ENCODE peak calls at places on chromosomes 13 and 19, in eight cellular contexts. One of them, this sample, is unnamed.

GRCh38 chr13:22063416-22064124 is 392.7 kb downstream of the FGF9 start:
- DNase-seq in neural progenitor cell: no peak
- DNase-seq in CD4-positive, alpha-beta T cell: no peak
- DNase-seq in uterus: no peak
- DNase-seq in A549: no peak
- DNase-seq in CD4-positive, alpha-beta memory T cell: no peak
- DNase-seq in K562: no peak
- DNase-seq in esophagus squamous epithelium: no peak
- DNase-seq in this sample: no peak

GRCh38 chr19:46503848-46504453 is 8.3 kb upstream of the PNMA8B start:
- DNase-seq in K562: no peak
- DNase-seq in CD4-positive, alpha-beta memory T cell: no peak
- DNase-seq in esophagus squamous epithelium: no peak
- DNase-seq in neural progenitor cell: peak; percentile 1
- DNase-seq in A549: no peak
- DNase-seq in uterus: no peak
- DNase-seq in CD4-positive, alpha-beta T cell: no peak
- DNase-seq in this sample: no peak

GRCh38 chr19:17001603-17002183 is 24.9 kb downstream of the CPAMD8 start:
- DNase-seq in neural progenitor cell: no peak
- DNase-seq in uterus: no peak
- DNase-seq in K562: peak; percentile 46
- DNase-seq in CD4-positive, alpha-beta T cell: peak; percentile 72
- DNase-seq in CD4-positive, alpha-beta memory T cell: peak; percentile 93
- DNase-seq in esophagus squamous epithelium: no peak
- DNase-seq in A549: no peak
- DNase-seq in this sample: no peak

GRCh38 chr13:38863536-38863935 is 127.1 kb downstream of the STOML3 start:
- DNase-seq in esophagus squamous epithelium: no peak
- DNase-seq in CD4-positive, alpha-beta T cell: no peak
- DNase-seq in K562: no peak
- DNase-seq in CD4-positive, alpha-beta memory T cell: no peak
- DNase-seq in neural progenitor cell: no peak
- DNase-seq in A549: no peak
- DNase-seq in uterus: no peak
- DNase-seq in this sample: no peak

GRCh38 chr13:90918551-90918950 is 428.9 kb upstream of the MIR17HG start:
- DNase-seq in esophagus squamous epithelium: no peak
- DNase-seq in CD4-positive, alpha-beta T cell: no peak
- DNase-seq in CD4-positive, alpha-beta memory T cell: no peak
- DNase-seq in A549: no peak
- DNase-seq in neural progenitor cell: no peak
- DNase-seq in K562: no peak
- DNase-seq in uterus: no peak
- DNase-seq in this sample: no peak

GRCh38 chr19:56748443-56748842 is 76.9 kb upstream of the ZNF835 start:
- DNase-seq in uterus: no peak
- DNase-seq in esophagus squamous epithelium: no peak
- DNase-seq in CD4-positive, alpha-beta T cell: no peak
- DNase-seq in K562: no peak
- DNase-seq in neural progenitor cell: no peak
- DNase-seq in A549: no peak
- DNase-seq in CD4-positive, alpha-beta memory T cell: no peak
- DNase-seq in this sample: no peak

GRCh38 chr19:12656899-12657571 is 9.5 kb downstream of the MAN2B1 start:
- DNase-seq in CD4-positive, alpha-beta T cell: no peak
- DNase-seq in CD4-positive, alpha-beta memory T cell: no peak
- DNase-seq in A549: no peak
- DNase-seq in neural progenitor cell: no peak
- DNase-seq in esophagus squamous epithelium: no peak
- DNase-seq in uterus: no peak
- DNase-seq in K562: peak; percentile 85
- DNase-seq in this sample: no peak

GRCh38 chr13:27012482-27013197 is 159.0 kb downstream of the USP12 start:
- DNase-seq in CD4-positive, alpha-beta T cell: no peak
- DNase-seq in A549: no peak
- DNase-seq in uterus: no peak
- DNase-seq in CD4-positive, alpha-beta memory T cell: no peak
- DNase-seq in neural progenitor cell: no peak
- DNase-seq in K562: no peak
- DNase-seq in esophagus squamous epithelium: no peak
- DNase-seq in this sample: peak; percentile 33

GRCh38 chr19:43315851-43316250 is 37.6 kb upstream of the CD177 start:
- DNase-seq in uterus: no peak
- DNase-seq in K562: peak; percentile 13
- DNase-seq in CD4-positive, alpha-beta T cell: no peak
- DNase-seq in esophagus squamous epithelium: no peak
- DNase-seq in CD4-positive, alpha-beta memory T cell: no peak
- DNase-seq in A549: no peak
- DNase-seq in neural progenitor cell: peak; percentile 15
- DNase-seq in this sample: no peak

GRCh38 chr19:784541-784940 is 12.7 kb upstream of the PTBP1 start:
- DNase-seq in uterus: no peak
- DNase-seq in CD4-positive, alpha-beta memory T cell: no peak
- DNase-seq in neural progenitor cell: no peak
- DNase-seq in CD4-positive, alpha-beta T cell: no peak
- DNase-seq in K562: no peak
- DNase-seq in esophagus squamous epithelium: no peak
- DNase-seq in A549: peak; percentile 0
- DNase-seq in this sample: no peak

GRCh38 chr13:32427852-32428580 is at the start of gene N4BP2L1:
- DNase-seq in K562: no peak
- DNase-seq in uterus: peak; percentile 75
- DNase-seq in CD4-positive, alpha-beta memory T cell: peak; percentile 82
- DNase-seq in neural progenitor cell: peak; percentile 25
- DNase-seq in CD4-positive, alpha-beta T cell: peak; percentile 65
- DNase-seq in A549: peak; percentile 13
- DNase-seq in esophagus squamous epithelium: peak; percentile 45
- DNase-seq in this sample: no peak

GRCh38 chr13:112637017-112637801 is 49.3 kb upstream of the TUBGCP3 start:
- DNase-seq in neural progenitor cell: no peak
- DNase-seq in CD4-positive, alpha-beta memory T cell: no peak
- DNase-seq in CD4-positive, alpha-beta T cell: no peak
- DNase-seq in uterus: no peak
- DNase-seq in A549: no peak
- DNase-seq in esophagus squamous epithelium: no peak
- DNase-seq in K562: no peak
- DNase-seq in this sample: no peak

GRCh38 chr19:30095171-30095570 is 153.1 kb downstream of the URI1 start:
- DNase-seq in uterus: no peak
- DNase-seq in esophagus squamous epithelium: no peak
- DNase-seq in CD4-positive, alpha-beta T cell: no peak
- DNase-seq in A549: no peak
- DNase-seq in K562: no peak
- DNase-seq in CD4-positive, alpha-beta memory T cell: no peak
- DNase-seq in neural progenitor cell: no peak
- DNase-seq in this sample: no peak

GRCh38 chr19:55653651-55654322 is 1.0 kb upstream of the U2AF2 start:
- DNase-seq in esophagus squamous epithelium: peak; percentile 89
- DNase-seq in A549: peak; percentile 98
- DNase-seq in K562: peak; percentile 79
- DNase-seq in CD4-positive, alpha-beta T cell: peak; percentile 100
- DNase-seq in uterus: peak; percentile 99
- DNase-seq in neural progenitor cell: peak; percentile 99
- DNase-seq in CD4-positive, alpha-beta memory T cell: peak; percentile 99
- DNase-seq in this sample: peak; percentile 89

GRCh38 chr19:55654323-55654832 is 457 bp upstream of the U2AF2 start:
- DNase-seq in neural progenitor cell: peak; percentile 100
- DNase-seq in A549: peak; percentile 90
- DNase-seq in CD4-positive, alpha-beta memory T cell: peak; percentile 100
- DNase-seq in uterus: peak; percentile 100
- DNase-seq in CD4-positive, alpha-beta T cell: peak; percentile 99
- DNase-seq in esophagus squamous epithelium: peak; percentile 96
- DNase-seq in K562: peak; percentile 71
- DNase-seq in this sample: peak; percentile 95

GRCh38 chr19:55651236-55651635 is 3.2 kb downstream of the CCDC106 start:
- DNase-seq in esophagus squamous epithelium: no peak
- DNase-seq in CD4-positive, alpha-beta T cell: no peak
- DNase-seq in A549: no peak
- DNase-seq in K562: no peak
- DNase-seq in CD4-positive, alpha-beta memory T cell: no peak
- DNase-seq in uterus: no peak
- DNase-seq in neural progenitor cell: no peak
- DNase-seq in this sample: no peak

GRCh38 chr19:55650602-55651230 is 2.7 kb downstream of the CCDC106 start:
- DNase-seq in K562: no peak
- DNase-seq in CD4-positive, alpha-beta T cell: no peak
- DNase-seq in CD4-positive, alpha-beta memory T cell: no peak
- DNase-seq in A549: no peak
- DNase-seq in neural progenitor cell: no peak
- DNase-seq in uterus: no peak
- DNase-seq in esophagus squamous epithelium: no peak
- DNase-seq in this sample: no peak

GRCh38 chr19:55652311-55653078 is 2.3 kb upstream of the U2AF2 start:
- DNase-seq in neural progenitor cell: no peak
- DNase-seq in uterus: no peak
- DNase-seq in A549: no peak
- DNase-seq in esophagus squamous epithelium: no peak
- DNase-seq in CD4-positive, alpha-beta T cell: no peak
- DNase-seq in K562: no peak
- DNase-seq in CD4-positive, alpha-beta memory T cell: no peak
- DNase-seq in this sample: no peak
- H3K27ac ChIP-seq in neural progenitor cell: no peak overlapping the region
- H3K27ac ChIP-seq in uterus: no peak overlapping the region
- H3K27ac ChIP-seq in A549: peak overlapping the region; percentile 96
- H3K27ac ChIP-seq in esophagus squamous epithelium: no peak overlapping the region
- H3K27ac ChIP-seq in CD4-positive, alpha-beta T cell: no peak overlapping the region
- H3K27ac ChIP-seq in K562: peak overlapping the region; percentile 100
- H3K27ac ChIP-seq in CD4-positive, alpha-beta memory T cell: no peak overlapping the region
- H3K27ac ChIP-seq in this sample: no peak overlapping the region

GRCh38 chr19:5480427-5480836 is 25.2 kb downstream of the ZNRF4 start:
- DNase-seq in CD4-positive, alpha-beta T cell: peak; percentile 5
- DNase-seq in A549: peak; percentile 46
- DNase-seq in uterus: no peak
- DNase-seq in esophagus squamous epithelium: no peak
- DNase-seq in neural progenitor cell: peak; percentile 45
- DNase-seq in K562: peak; percentile 55
- DNase-seq in CD4-positive, alpha-beta memory T cell: peak; percentile 6
- DNase-seq in this sample: no peak

GRCh38 chr19:5487222-5487621 is 32.0 kb downstream of the ZNRF4 start:
- DNase-seq in CD4-positive, alpha-beta memory T cell: no peak
- DNase-seq in uterus: no peak
- DNase-seq in neural progenitor cell: no peak
- DNase-seq in esophagus squamous epithelium: no peak
- DNase-seq in A549: no peak
- DNase-seq in CD4-positive, alpha-beta T cell: no peak
- DNase-seq in K562: no peak
- DNase-seq in this sample: peak; percentile 3

GRCh38 chr19:5481957-5482356 is 26.7 kb downstream of the ZNRF4 start:
- DNase-seq in CD4-positive, alpha-beta memory T cell: no peak
- DNase-seq in CD4-positive, alpha-beta T cell: no peak
- DNase-seq in A549: no peak
- DNase-seq in neural progenitor cell: no peak
- DNase-seq in esophagus squamous epithelium: no peak
- DNase-seq in uterus: no peak
- DNase-seq in K562: no peak
- DNase-seq in this sample: no peak

GRCh38 chr19:5485286-5485636 is 30.0 kb downstream of the ZNRF4 start:
- DNase-seq in A549: no peak
- DNase-seq in CD4-positive, alpha-beta memory T cell: no peak
- DNase-seq in K562: no peak
- DNase-seq in neural progenitor cell: no peak
- DNase-seq in esophagus squamous epithelium: no peak
- DNase-seq in CD4-positive, alpha-beta T cell: no peak
- DNase-seq in uterus: no peak
- DNase-seq in this sample: no peak

DNA sequence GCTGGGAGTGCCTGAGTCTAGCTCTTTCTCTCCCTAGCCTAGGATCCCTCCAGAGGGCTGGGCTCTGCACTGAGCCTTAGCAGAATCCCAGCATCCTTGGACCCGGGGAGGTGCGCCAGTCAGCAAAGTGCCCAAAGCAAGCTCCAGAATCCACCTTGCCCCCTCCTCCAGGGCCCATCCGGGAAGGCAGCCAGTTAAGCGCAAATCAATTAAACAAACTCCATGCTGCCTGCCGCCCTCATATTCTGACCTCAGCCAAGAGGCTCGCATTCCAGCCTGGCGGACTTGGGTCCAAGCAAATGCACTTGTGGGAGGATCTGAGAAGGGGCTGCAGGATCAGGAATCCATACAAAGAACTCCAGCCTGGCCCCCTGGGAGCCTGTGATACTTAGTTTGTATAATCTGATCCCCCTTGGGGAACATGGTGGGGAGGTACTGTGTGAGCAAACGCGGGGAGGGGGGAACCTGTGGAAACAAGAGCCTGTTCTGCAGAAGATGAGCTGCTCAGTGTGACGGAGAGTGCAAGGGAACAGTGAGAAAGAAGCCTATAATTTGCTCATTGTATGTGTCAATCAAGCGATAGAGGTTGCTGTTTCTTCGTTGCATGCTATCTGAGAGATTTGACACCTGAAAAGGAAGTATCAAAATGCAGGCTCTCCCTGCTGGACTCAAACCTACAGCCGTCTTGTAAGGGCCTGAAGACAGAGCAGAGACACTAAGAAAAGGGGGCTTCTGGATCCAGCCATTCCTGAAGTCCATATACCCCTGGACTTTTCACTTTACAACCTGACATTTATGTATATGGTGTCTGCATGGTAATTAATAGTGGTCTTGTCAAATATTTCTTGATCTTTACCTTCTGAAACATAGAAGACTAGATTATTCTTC is 29.4 kb downstream of the ZNRF4 start:
- DNase-seq in uterus: no peak
- DNase-seq in A549: no peak
- DNase-seq in CD4-positive, alpha-beta T cell: no peak
- DNase-seq in CD4-positive, alpha-beta memory T cell: no peak
- DNase-seq in neural progenitor cell: peak; percentile 71
- DNase-seq in esophagus squamous epithelium: no peak
- DNase-seq in K562: no peak
- DNase-seq in this sample: no peak
- H3K27ac ChIP-seq in uterus: no peak overlapping the region
- H3K27ac ChIP-seq in A549: no peak overlapping the region
- H3K27ac ChIP-seq in CD4-positive, alpha-beta T cell: no peak overlapping the region
- H3K27ac ChIP-seq in CD4-positive, alpha-beta memory T cell: no peak overlapping the region
- H3K27ac ChIP-seq in neural progenitor cell: no peak overlapping the region
- H3K27ac ChIP-seq in esophagus squamous epithelium: no peak overlapping the region
- H3K27ac ChIP-seq in K562: no peak overlapping the region
- H3K27ac ChIP-seq in this sample: no peak overlapping the region

DNA sequence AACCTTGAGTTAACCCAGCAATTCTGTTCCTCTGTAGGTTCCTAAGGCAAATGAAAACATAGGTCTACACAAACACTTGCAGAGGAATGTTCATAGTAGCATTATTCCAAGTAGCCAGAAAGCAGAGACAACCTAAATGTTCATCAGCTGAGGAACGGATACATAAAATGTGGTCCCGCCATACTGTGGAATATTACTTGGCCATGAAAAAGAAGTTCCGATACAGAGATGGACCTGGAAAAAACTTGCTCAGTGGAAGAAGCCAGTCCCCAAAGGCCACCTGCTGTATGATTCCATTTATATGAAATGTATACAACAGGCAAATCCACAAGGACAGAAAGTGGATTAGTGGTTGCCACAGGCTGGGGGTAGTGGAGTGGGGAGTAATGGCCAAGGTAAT is 53.0 kb downstream of the ARHGEF18 start:
- DNase-seq in esophagus squamous epithelium: no peak
- DNase-seq in K562: no peak
- DNase-seq in uterus: no peak
- DNase-seq in neural progenitor cell: no peak
- DNase-seq in A549: no peak
- DNase-seq in CD4-positive, alpha-beta T cell: no peak
- DNase-seq in CD4-positive, alpha-beta memory T cell: no peak
- DNase-seq in this sample: no peak
- H3K27ac ChIP-seq in esophagus squamous epithelium: no peak overlapping the region
- H3K27ac ChIP-seq in K562: no peak overlapping the region
- H3K27ac ChIP-seq in uterus: no peak overlapping the region
- H3K27ac ChIP-seq in neural progenitor cell: no peak overlapping the region
- H3K27ac ChIP-seq in A549: no peak overlapping the region
- H3K27ac ChIP-seq in CD4-positive, alpha-beta T cell: no peak overlapping the region
- H3K27ac ChIP-seq in CD4-positive, alpha-beta memory T cell: no peak overlapping the region
- H3K27ac ChIP-seq in this sample: no peak overlapping the region

GRCh38 chr13:41457589-41458186 is 338 bp downstream of the RGCC start:
- DNase-seq in neural progenitor cell: no peak
- DNase-seq in A549: no peak
- DNase-seq in CD4-positive, alpha-beta memory T cell: peak; percentile 61
- DNase-seq in K562: peak; percentile 52
- DNase-seq in uterus: no peak
- DNase-seq in esophagus squamous epithelium: no peak
- DNase-seq in CD4-positive, alpha-beta T cell: no peak
- DNase-seq in this sample: no peak
- H3K27ac ChIP-seq in neural progenitor cell: no peak overlapping the region
- H3K27ac ChIP-seq in A549: peak overlapping the region; percentile 87
- H3K27ac ChIP-seq in CD4-positive, alpha-beta memory T cell: peak overlapping the region; percentile 93
- H3K27ac ChIP-seq in K562: peak overlapping the region; percentile 46
- H3K27ac ChIP-seq in uterus: peak overlapping the region; percentile 52
- H3K27ac ChIP-seq in esophagus squamous epithelium: peak overlapping the region; percentile 72
- H3K27ac ChIP-seq in CD4-positive, alpha-beta T cell: peak overlapping the region; percentile 93
- H3K27ac ChIP-seq in this sample: no peak overlapping the region

This sample was measured in epithelial cell of prostate.